ENCODE peak calls at places on chromosomes 6 and 20, in seven cellular contexts. One of them, this sample, is unnamed.

GRCh38 chr20:39398656-39399055 is 436.5 kb downstream of the DHX35 start:
- DNase-seq in activated CD8-positive, alpha-beta T cell treated with anti-CD3 and anti-CD28 coated beads, Interleukin-2, amount 10 ng/mL, durations not matched to agents 7 days and 5 days: no peak
- DNase-seq in Caki2: no peak
- DNase-seq in effector memory CD4-positive, alpha-beta T cell: no peak
- DNase-seq in activated CD4-positive, alpha-beta T cell treated with anti-CD3 and anti-CD28 coated beads, Interleukin-2, amount 50 U/mL, for 24 hours: no peak
- DNase-seq in stomach: no peak
- DNase-seq in activated T-cell treated with anti-CD3 and anti-CD28 coated beads for 1 hour: no peak
- DNase-seq in this sample: no peak

GRCh38 chr6:111121789-111122350 is 34.6 kb downstream of the SLC16A10 start:
- DNase-seq in activated CD4-positive, alpha-beta T cell treated with anti-CD3 and anti-CD28 coated beads, Interleukin-2, amount 50 U/mL, for 24 hours: no peak
- DNase-seq in effector memory CD4-positive, alpha-beta T cell: no peak
- DNase-seq in Caki2: no peak
- DNase-seq in activated T-cell treated with anti-CD3 and anti-CD28 coated beads for 1 hour: no peak
- DNase-seq in stomach: no peak
- DNase-seq in activated CD8-positive, alpha-beta T cell treated with anti-CD3 and anti-CD28 coated beads, Interleukin-2, amount 10 ng/mL, durations not matched to agents 7 days and 5 days: no peak
- DNase-seq in this sample: no peak

GRCh38 chr20:37308098-37309050 is 18.9 kb downstream of the MANBAL start:
- DNase-seq in activated CD8-positive, alpha-beta T cell treated with anti-CD3 and anti-CD28 coated beads, Interleukin-2, amount 10 ng/mL, durations not matched to agents 7 days and 5 days: no peak
- DNase-seq in effector memory CD4-positive, alpha-beta T cell: no peak
- DNase-seq in activated CD4-positive, alpha-beta T cell treated with anti-CD3 and anti-CD28 coated beads, Interleukin-2, amount 50 U/mL, for 24 hours: no peak
- DNase-seq in Caki2: no peak
- DNase-seq in stomach: no peak
- DNase-seq in activated T-cell treated with anti-CD3 and anti-CD28 coated beads for 1 hour: no peak
- DNase-seq in this sample: no peak

GRCh38 chr6:21005816-21006553 is 471.7 kb downstream of the CDKAL1 start:
- DNase-seq in stomach: no peak
- DNase-seq in activated CD4-positive, alpha-beta T cell treated with anti-CD3 and anti-CD28 coated beads, Interleukin-2, amount 50 U/mL, for 24 hours: no peak
- DNase-seq in activated T-cell treated with anti-CD3 and anti-CD28 coated beads for 1 hour: no peak
- DNase-seq in activated CD8-positive, alpha-beta T cell treated with anti-CD3 and anti-CD28 coated beads, Interleukin-2, amount 10 ng/mL, durations not matched to agents 7 days and 5 days: no peak
- DNase-seq in effector memory CD4-positive, alpha-beta T cell: no peak
- DNase-seq in Caki2: peak
- DNase-seq in this sample: no peak

GRCh38 chr6:166705070-166705469 is 78.0 kb upstream of the RPS6KA2 start:
- DNase-seq in Caki2: no peak
- DNase-seq in effector memory CD4-positive, alpha-beta T cell: no peak
- DNase-seq in stomach: no peak
- DNase-seq in activated CD4-positive, alpha-beta T cell treated with anti-CD3 and anti-CD28 coated beads, Interleukin-2, amount 50 U/mL, for 24 hours: no peak
- DNase-seq in activated CD8-positive, alpha-beta T cell treated with anti-CD3 and anti-CD28 coated beads, Interleukin-2, amount 10 ng/mL, durations not matched to agents 7 days and 5 days: no peak
- DNase-seq in activated T-cell treated with anti-CD3 and anti-CD28 coated beads for 1 hour: no peak
- DNase-seq in this sample: no peak

GRCh38 chr6:165847407-165848098 is 184.5 kb upstream of the PDE10A start:
- DNase-seq in stomach: peak
- DNase-seq in effector memory CD4-positive, alpha-beta T cell: no peak
- DNase-seq in activated CD8-positive, alpha-beta T cell treated with anti-CD3 and anti-CD28 coated beads, Interleukin-2, amount 10 ng/mL, durations not matched to agents 7 days and 5 days: no peak
- DNase-seq in Caki2: no peak
- DNase-seq in activated T-cell treated with anti-CD3 and anti-CD28 coated beads for 1 hour: no peak
- DNase-seq in activated CD4-positive, alpha-beta T cell treated with anti-CD3 and anti-CD28 coated beads, Interleukin-2, amount 50 U/mL, for 24 hours: no peak
- DNase-seq in this sample: no peak

GRCh38 chr20:33559212-33559611 is 69.3 kb downstream of the CBFA2T2 start:
- DNase-seq in effector memory CD4-positive, alpha-beta T cell: no peak
- DNase-seq in Caki2: no peak
- DNase-seq in activated CD8-positive, alpha-beta T cell treated with anti-CD3 and anti-CD28 coated beads, Interleukin-2, amount 10 ng/mL, durations not matched to agents 7 days and 5 days: no peak
- DNase-seq in activated CD4-positive, alpha-beta T cell treated with anti-CD3 and anti-CD28 coated beads, Interleukin-2, amount 50 U/mL, for 24 hours: no peak
- DNase-seq in stomach: no peak
- DNase-seq in activated T-cell treated with anti-CD3 and anti-CD28 coated beads for 1 hour: no peak
- DNase-seq in this sample: no peak

GRCh38 chr6:52261229-52261628 is 16.9 kb upstream of the IL17F start:
- DNase-seq in activated CD4-positive, alpha-beta T cell treated with anti-CD3 and anti-CD28 coated beads, Interleukin-2, amount 50 U/mL, for 24 hours: no peak
- DNase-seq in activated T-cell treated with anti-CD3 and anti-CD28 coated beads for 1 hour: no peak
- DNase-seq in activated CD8-positive, alpha-beta T cell treated with anti-CD3 and anti-CD28 coated beads, Interleukin-2, amount 10 ng/mL, durations not matched to agents 7 days and 5 days: no peak
- DNase-seq in Caki2: no peak
- DNase-seq in stomach: no peak
- DNase-seq in effector memory CD4-positive, alpha-beta T cell: no peak
- DNase-seq in this sample: no peak

GRCh38 chr20:23165964-23166363 is 79.8 kb upstream of the CD93 start:
- DNase-seq in activated T-cell treated with anti-CD3 and anti-CD28 coated beads for 1 hour: no peak
- DNase-seq in activated CD4-positive, alpha-beta T cell treated with anti-CD3 and anti-CD28 coated beads, Interleukin-2, amount 50 U/mL, for 24 hours: no peak
- DNase-seq in stomach: no peak
- DNase-seq in activated CD8-positive, alpha-beta T cell treated with anti-CD3 and anti-CD28 coated beads, Interleukin-2, amount 10 ng/mL, durations not matched to agents 7 days and 5 days: no peak
- DNase-seq in effector memory CD4-positive, alpha-beta T cell: no peak
- DNase-seq in Caki2: no peak
- DNase-seq in this sample: no peak

GRCh38 chr20:21237956-21238355 is 65.2 kb upstream of the XRN2 start:
- DNase-seq in Caki2: peak
- DNase-seq in effector memory CD4-positive, alpha-beta T cell: no peak
- DNase-seq in stomach: no peak
- DNase-seq in activated T-cell treated with anti-CD3 and anti-CD28 coated beads for 1 hour: no peak
- DNase-seq in activated CD4-positive, alpha-beta T cell treated with anti-CD3 and anti-CD28 coated beads, Interleukin-2, amount 50 U/mL, for 24 hours: no peak
- DNase-seq in activated CD8-positive, alpha-beta T cell treated with anti-CD3 and anti-CD28 coated beads, Interleukin-2, amount 10 ng/mL, durations not matched to agents 7 days and 5 days: no peak
- DNase-seq in this sample: no peak

This sample was measured in NK-92 treated with Interleukin-12 subunit alpha and Interleukin-12 subunit beta, amount 100 ng/mL, for 24 hours.